ENCODE peak calls at places on chromosomes 2 and 18, in six cellular contexts. S is iris pigment epithelial cell; I is MV-4-11; U is stimulated activated CD4-positive, alpha-beta T cell treated with anti-CD3 and anti-CD28 coated beads, TNF-alpha, amount 100 ng/mL, for 4 hours; E is HTR-8/SVneo; B is adipocyte. D is an unnamed sample.

GRCh38 chr2:175432021-175432420 is 250.5 kb upstream of the ATP5MC3 start:
- DNase-seq in S (no peak), I (no peak), U (no peak), E (no peak), B (no peak), D (no peak)

GRCh38 chr2:86520153-86520552 is 43.1 kb downstream of the CHMP3 start:
- DNase-seq in S (no peak), I (no peak), U (no peak), E (no peak), B (no peak), D (peak; percentile 18)

GRCh38 chr2:224145751-224146355 is 106.8 kb upstream of the SERPINE2 start:
- DNase-seq in S (peak; percentile 94), I (no peak), U (no peak), E (peak; percentile 29), B (peak; percentile 72), D (no peak)

GRCh38 chr2:182740681-182741080 is 24.6 kb downstream of the DNAJC10 start:
- DNase-seq in S (no peak), I (no peak), U (no peak), E (no peak), B (no peak), D (no peak)

GRCh38 chr2:219252570-219252899 is 508 bp upstream of the TUBA4B start:
- DNase-seq in S (peak; percentile 26), I (no peak), U (peak; percentile 32), E (no peak), B (no peak), D (no peak)

GRCh38 chr2:201980946-201981345 is 52.7 kb upstream of the FZD7 start:
- DNase-seq in S (no peak), I (no peak), U (no peak), E (no peak), B (no peak), D (no peak)

GRCh38 chr18:26502834-26503233 is 45.5 kb downstream of the KCTD1 start:
- DNase-seq in S (no peak), I (no peak), U (no peak), E (no peak), B (no peak), D (no peak)

GRCh38 chr18:24726727-24727539 is 266.5 kb downstream of the HRH4 start:
- DNase-seq in S (peak; percentile 77), I (peak; percentile 66), U (peak; percentile 17), E (peak; percentile 44), B (peak; percentile 89), D (peak; percentile 63)

GRCh38 chr2:7356909-7357584 is 439.8 kb downstream of the RNF144A start:
- DNase-seq in S (no peak), I (no peak), U (no peak), E (no peak), B (no peak), D (no peak)

GRCh38 chr2:173307287-173307686 is 47.4 kb upstream of the CDCA7 start:
- DNase-seq in S (no peak), I (no peak), U (no peak), E (no peak), B (no peak), D (no peak)

GRCh38 chr2:167924556-167924955 is 322.8 kb downstream of the STK39 start:
- DNase-seq in S (no peak), I (no peak), U (no peak), E (no peak), B (no peak), D (no peak)

GRCh38 chr2:191853843-191854242 is 7.0 kb upstream of the CAVIN2 start:
- DNase-seq in S (no peak), I (no peak), U (no peak), E (no peak), B (no peak), D (no peak)

GRCh38 chr2:15800489-15801329 is 139.6 kb upstream of the MYCN start:
- DNase-seq in S (peak; percentile 32), I (no peak), U (no peak), E (no peak), B (no peak), D (no peak)

GRCh38 chr2:8997108-8997507 is 6.4 kb downstream of the MBOAT2 start:
- DNase-seq in S (no peak), I (no peak), U (no peak), E (no peak), B (no peak), D (no peak)

GRCh38 chr18:48801728-48802542 is 148.8 kb downstream of the SMAD7 start:
- DNase-seq in S (no peak), I (no peak), U (no peak), E (no peak), B (no peak), D (peak; percentile 20)

GRCh38 chr2:88880441-88880953 is 189.0 kb downstream of the RPIA start:
- DNase-seq in S (peak; percentile 53), I (peak; percentile 54), U (no peak), E (peak; percentile 53), B (peak; percentile 83), D (peak; percentile 34)

GRCh38 chr2:207188601-207189000 is 22.9 kb upstream of the KLF7 start:
- DNase-seq in S (peak; percentile 72), I (no peak), U (no peak), E (no peak), B (peak; percentile 84), D (no peak)

GRCh38 chr18:27665264-27665799 is 480.2 kb upstream of the CHST9 start:
- DNase-seq in S (no peak), I (no peak), U (no peak), E (no peak), B (peak; percentile 51), D (no peak)

GRCh38 chr2:63698825-63699548 is 110.2 kb downstream of the MDH1 start:
- DNase-seq in S (peak; percentile 77), I (peak; percentile 36), U (no peak), E (peak; percentile 56), B (peak; percentile 83), D (no peak)

GRCh38 chr2:113390133-113390849 is 47.2 kb upstream of the ZNG1B start:
- DNase-seq in S (peak; percentile 62), I (no peak), U (no peak), E (peak; percentile 32), B (peak; percentile 93), D (peak; percentile 59)

D was measured in activated CD4-positive, alpha-beta memory T cell treated with anti-CD3 and anti-CD28 coated beads for 36 hours.